ENCODE peak calls at places on chromosomes 7 and 10, in ten cellular contexts. P is sciatic nerve, S is left lung, V is PC-3, C is SK-N-SH treated with all-trans-retinoic acid at 6 μM for 48 hours, I is heart left ventricle, Y is Right ventricle myocardium superior, H is gastroesophageal sphincter, N is right cardiac atrium, E is naive B cell. A is an unnamed sample.

GRCh38 chr10:96230527-96230926 is 40.8 kb downstream of the BLNK start:
- ATAC-seq in P (no peak), S (no peak), V (no peak), C (no peak), I (no peak), Y (no peak), H (no peak), N (no peak), E (no peak), A (peak)

GRCh38 chr7:95608344-95609173 is 12.2 kb upstream of the PDK4 start:
- ATAC-seq in P (peak), S (peak), V (peak), C (peak), I (peak), Y (peak), H (peak), N (peak), E (peak), A (peak)

GRCh38 chr10:100968037-100968736 is 1.1 kb upstream of the SEMA4G start:
- ATAC-seq in P (no peak), S (no peak), V (no peak), C (no peak), I (no peak), Y (no peak), H (no peak), N (no peak), E (no peak), A (no peak)

GRCh38 chr10:91188889-91189288 is 31.6 kb upstream of the PCGF5 start:
- ATAC-seq in P (no peak), S (no peak), V (no peak), C (no peak), I (no peak), Y (no peak), H (no peak), N (no peak), E (no peak), A (no peak)

GRCh38 chr10:93150289-93150688 is 76.6 kb downstream of the CYP26A1 start:
- ATAC-seq in P (no peak), S (no peak), V (peak), C (no peak), I (no peak), Y (no peak), H (no peak), N (no peak), E (no peak), A (no peak)

GRCh38 chr7:132571970-132572369 is 4.3 kb downstream of the PLXNA4 start:
- ATAC-seq in P (no peak), S (no peak), V (no peak), C (no peak), I (no peak), Y (no peak), H (no peak), N (peak), E (no peak), A (no peak)

GRCh38 chr7:85065888-85066485 is 120.9 kb downstream of the SEMA3D start:
- ATAC-seq in P (no peak), S (no peak), V (no peak), C (no peak), I (no peak), Y (no peak), H (no peak), N (no peak), E (no peak), A (no peak)

GRCh38 chr7:128265906-128266300 is 24.8 kb downstream of the LEP start:
- ATAC-seq in P (no peak), S (no peak), V (peak), C (no peak), I (no peak), Y (no peak), H (no peak), N (no peak), E (no peak), A (no peak)

GRCh38 chr10:90199098-90199497 is 497.7 kb downstream of the KIF20B start:
- ATAC-seq in P (no peak), S (no peak), V (peak), C (no peak), I (no peak), Y (no peak), H (no peak), N (no peak), E (no peak), A (no peak)

GRCh38 chr7:7318610-7319009 is 136.3 kb downstream of the C1GALT1 start:
- ATAC-seq in P (no peak), S (no peak), V (no peak), C (no peak), I (no peak), Y (no peak), H (no peak), N (no peak), E (no peak), A (no peak)

GRCh38 chr10:23558361-23558799 is 119.5 kb downstream of the OTUD1 start:
- ATAC-seq in P (no peak), S (no peak), V (no peak), C (peak), I (no peak), Y (no peak), H (peak), N (no peak), E (no peak), A (no peak)

A was measured in stimulated activated memory B cell treated with anti-CD40 and anti-IgM and Interleukin-4, amounts not matched to agents 10 μg/mL and 1 μg/mL and 100 μg/mL, for 72 hours.